ENCODE peak calls at places on chromosomes 11 and 22, in eight cellular contexts. W, F, N, K, P, L, H and O are unnamed samples.

GRCh38 chr22:46614070-46614931 is 5.9 kb upstream of the GRAMD4 start:
- DNase-seq in L (no peak), H (no peak), N (no peak), K (no peak), W (no peak), F (no peak), P (no peak), O (no peak)

GRCh38 chr22:41215409-41215808 is 10.3 kb downstream of the L3MBTL2 start:
- DNase-seq in F (no peak), H (no peak), P (no peak), K (no peak), N (no peak), L (no peak), W (no peak), O (no peak)

GRCh38 chr11:84022221-84022620 is 736.1 kb upstream of the CCDC90B start:
- DNase-seq in N (no peak), H (no peak), W (no peak), K (no peak), F (no peak), L (no peak), P (peak), O (peak)

GRCh38 chr11:60018058-60018457 is 1.1 kb downstream of the OOSP4B start:
- DNase-seq in W (no peak), L (no peak), F (no peak), P (no peak), N (no peak), K (no peak), H (no peak), O (no peak)

GRCh38 chr11:116931206-116931953 is 94.0 kb upstream of the APOA1 start:
- DNase-seq in W (no peak), H (peak), P (no peak), F (peak), N (peak), K (no peak), L (no peak), O (peak)

GRCh38 chr11:96101146-96101545 is 177.2 kb upstream of the MTMR2 start:
- DNase-seq in W (no peak), N (peak), H (no peak), L (no peak), F (no peak), K (no peak), P (no peak), O (no peak)

GRCh38 chr11:9263840-9264380 is 1.2 kb downstream of the DENND5A start:
- DNase-seq in F (peak), P (peak), N (no peak), L (no peak), W (no peak), K (no peak), H (no peak), O (peak)

GRCh38 chr11:9002920-9003572 is 755 bp downstream of the NRIP3 start:
- DNase-seq in L (no peak), W (no peak), K (no peak), F (no peak), H (no peak), P (no peak), N (no peak), O (no peak)

GRCh38 chr11:612201-612960 is 3.4 kb downstream of the IRF7 start:
- DNase-seq in F (peak), P (peak), H (no peak), N (no peak), K (no peak), L (no peak), W (no peak), O (peak)

GRCh38 chr22:30694638-30695350 is at the start of gene OSBP2:
- DNase-seq in H (no peak), P (no peak), K (no peak), W (no peak), N (peak), L (peak), F (no peak), O (no peak)

GRCh38 chr11:17601206-17602075 is 54.4 kb downstream of the OTOG start:
- DNase-seq in N (no peak), K (no peak), L (no peak), H (peak), F (no peak), P (no peak), W (no peak), O (no peak)

GRCh38 chr11:71551711-71552110 is 3.5 kb downstream of the KRTAP5-9 start:
- DNase-seq in L (no peak), W (no peak), F (no peak), N (no peak), H (no peak), K (no peak), P (no peak), O (no peak)

GRCh38 chr11:90250970-90251369 is 28.1 kb upstream of the CHORDC1 start:
- DNase-seq in W (no peak), L (no peak), F (no peak), K (no peak), P (no peak), N (no peak), H (no peak), O (no peak)

GRCh38 chr11:114264381-114264780 is 31.8 kb upstream of the NNMT start:
- DNase-seq in H (no peak), K (no peak), N (no peak), W (no peak), L (no peak), P (no peak), F (no peak), O (no peak)

GRCh38 chr11:115276182-115276581 is 228.0 kb downstream of the CADM1 start:
- DNase-seq in W (no peak), K (no peak), H (no peak), N (no peak), F (no peak), L (no peak), P (no peak), O (no peak)

DNA sequence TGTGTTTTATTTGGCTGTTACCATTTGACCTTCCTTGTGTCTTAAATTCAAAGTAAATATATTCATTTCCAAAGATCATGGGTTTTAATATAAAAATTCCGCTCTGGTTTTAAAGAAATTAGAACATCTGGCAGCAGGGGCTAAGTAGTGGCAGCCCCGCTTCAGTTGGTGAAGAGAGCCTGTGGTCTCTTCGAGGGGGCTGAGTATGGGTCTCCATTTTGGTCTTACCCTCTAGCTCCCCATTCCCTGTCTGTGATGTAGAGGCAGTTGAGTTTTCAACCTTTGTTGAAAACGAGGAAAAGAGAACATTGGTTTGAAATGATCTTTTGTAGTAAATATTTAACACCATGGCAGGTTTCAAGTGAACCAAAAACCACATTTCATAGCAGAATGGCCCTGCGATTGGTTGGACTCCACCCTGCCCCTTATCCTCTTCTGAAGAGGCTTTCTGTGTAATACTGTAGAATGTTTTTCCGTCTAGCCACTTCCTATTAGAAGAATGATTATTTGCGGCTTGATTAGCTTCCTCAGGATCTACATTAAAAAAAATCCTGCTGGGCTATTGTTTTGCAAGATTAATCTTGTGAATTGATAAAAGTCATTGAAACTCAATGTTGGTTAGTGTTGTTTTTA is 17.7 kb downstream of the APLP2 start:
- DNase-seq in L (no peak), H (no peak), N (peak), F (no peak), W (no peak), P (no peak), K (no peak), O (no peak)
- TF ChIP-seq CTCF in L (no peak), H (no peak), N (no peak), F (no peak), W (no peak), P (no peak), K (no peak), O (no peak)

DNA sequence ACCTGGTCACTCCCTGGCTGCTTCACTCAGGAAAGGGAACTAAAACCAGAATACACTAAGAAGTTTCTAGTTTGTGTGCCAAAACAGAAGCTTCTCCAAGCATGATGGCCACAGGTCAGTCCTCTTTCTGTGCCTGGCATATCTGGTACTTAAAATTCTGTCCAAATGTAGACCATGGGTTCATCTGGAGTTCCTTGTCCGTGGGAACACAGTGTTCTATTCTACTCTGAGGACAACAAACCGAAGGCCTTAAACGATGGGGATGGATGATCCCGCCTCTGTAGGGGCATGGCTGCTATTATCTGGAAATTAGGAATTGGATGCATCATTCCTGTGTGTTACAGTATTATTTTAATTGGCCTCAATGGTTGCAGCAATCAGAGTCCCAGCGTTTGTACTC is 6.1 kb upstream of the DLAT start:
- DNase-seq in H (no peak), F (no peak), N (no peak), K (no peak), W (no peak), P (no peak), L (no peak), O (no peak)
- H3K4me3 ChIP-seq in H (no peak), F (no peak), N (no peak), K (no peak), W (no peak), P (no peak), L (no peak), O (no peak)

DNA sequence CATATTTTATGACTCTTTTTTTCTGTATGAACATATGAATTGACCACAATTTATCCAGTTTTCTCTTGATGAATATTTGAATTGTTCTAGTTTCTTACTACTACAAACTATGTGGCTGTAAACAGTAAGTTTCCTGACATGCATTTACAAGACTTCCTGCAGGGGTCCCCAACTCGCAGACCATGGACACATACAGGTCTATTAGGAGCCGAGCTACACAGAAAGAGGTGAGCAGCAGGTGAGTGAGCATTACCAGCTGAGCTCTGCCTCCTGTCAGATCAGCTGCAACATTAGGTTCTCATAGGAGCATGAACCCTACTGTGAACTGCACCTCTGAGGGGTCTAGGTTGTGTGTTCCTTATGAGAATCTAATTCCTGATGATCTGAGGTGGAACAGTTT is 379.4 kb downstream of the DYNC2H1 start:
- DNase-seq in P (no peak), K (no peak), N (no peak), L (no peak), F (no peak), W (no peak), H (no peak), O (no peak)
- TF ChIP-seq CTCF in P (no peak), K (no peak), N (no peak), L (no peak), F (no peak), W (no peak), H (no peak), O (no peak)

DNA sequence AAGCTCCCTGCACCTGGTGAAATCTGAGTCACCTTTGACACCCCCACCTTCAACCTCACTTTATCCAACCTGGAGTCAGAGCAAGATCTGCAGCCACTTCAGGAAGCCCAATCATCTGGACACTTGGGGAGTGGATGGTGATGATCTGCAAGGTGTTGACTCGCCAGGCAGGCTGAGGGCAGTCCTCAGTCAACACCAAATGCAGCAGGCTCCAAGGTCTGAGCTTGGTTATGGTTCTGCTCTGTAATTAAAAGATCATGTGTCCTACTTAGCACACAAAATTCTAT is 446.9 kb downstream of the BRD1 start:
- DNase-seq in N (no peak), F (no peak), W (no peak), P (no peak), L (no peak), H (peak), K (no peak), O (no peak)
- H3K4me3 ChIP-seq in N (no peak), F (no peak), W (no peak), P (no peak), L (no peak), H (no peak), K (no peak), O (no peak)

GRCh38 chr22:36737776-36738175 is 34.2 kb upstream of the CACNG2 start:
- DNase-seq in F (no peak), H (peak), N (no peak), P (no peak), K (no peak), L (peak), W (no peak), O (no peak)

GRCh38 chr22:36739185-36739584 is 35.6 kb upstream of the CACNG2 start:
- DNase-seq in W (no peak), H (no peak), P (no peak), K (no peak), N (no peak), F (no peak), L (no peak), O (no peak)

GRCh38 chr22:36740716-36741115 is 35.2 kb downstream of the IFT27 start:
- DNase-seq in P (no peak), K (no peak), H (no peak), F (no peak), L (no peak), W (no peak), N (no peak), O (no peak)

GRCh38 chr22:36736701-36737320 is 33.3 kb upstream of the CACNG2 start:
- DNase-seq in W (no peak), H (no peak), N (no peak), P (no peak), F (no peak), K (no peak), L (no peak), O (no peak)

GRCh38 chr22:36738416-36739020 is 35.0 kb upstream of the CACNG2 start:
- DNase-seq in F (no peak), K (no peak), H (no peak), N (no peak), P (no peak), W (no peak), L (no peak), O (no peak)
- TF ChIP-seq CTCF in F (no peak), K (no peak), H (no peak), N (no peak), P (no peak), W (no peak), L (no peak), O (no peak)

GRCh38 chr11:123188508-123189165 is 6.4 kb downstream of the CLMP start:
- DNase-seq in W (no peak), K (no peak), H (no peak), N (peak), F (peak), L (no peak), P (peak), O (peak)

GRCh38 chr11:123193742-123194141 is 1.3 kb downstream of the CLMP start:
- DNase-seq in H (no peak), W (no peak), N (no peak), P (peak), K (no peak), L (no peak), F (no peak), O (peak)

GRCh38 chr11:123187670-123188507 is 7.2 kb downstream of the CLMP start:
- DNase-seq in K (no peak), F (no peak), W (no peak), N (peak), H (no peak), L (no peak), P (peak), O (peak)

GRCh38 chr11:123191939-123192338 is 3.1 kb downstream of the CLMP start:
- DNase-seq in W (no peak), H (no peak), L (no peak), K (no peak), N (no peak), F (no peak), P (no peak), O (no peak)

DNA sequence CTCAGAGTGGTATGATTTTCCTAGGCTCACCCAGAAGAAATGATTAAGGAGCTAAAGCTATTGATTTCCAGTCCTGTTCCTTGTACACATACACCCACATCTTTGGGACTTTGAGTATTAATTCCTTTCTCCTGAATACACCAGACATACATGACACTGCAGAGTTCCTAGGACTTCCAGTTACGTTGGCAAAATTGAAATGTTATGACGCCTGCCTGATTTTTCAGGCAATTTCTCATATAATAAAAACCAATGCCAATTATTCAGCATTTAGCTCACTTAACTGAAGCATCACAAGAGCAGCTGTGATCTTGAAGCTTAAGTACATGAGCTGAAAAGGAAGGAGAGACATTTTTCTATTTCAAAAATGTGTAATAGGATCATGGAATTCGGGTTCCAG is 4.5 kb downstream of the CLMP start:
- DNase-seq in W (no peak), F (peak), N (no peak), K (no peak), P (no peak), L (no peak), H (no peak), O (no peak)
- H3K4me3 ChIP-seq in W (no peak), F (no peak), N (no peak), K (no peak), P (peak), L (no peak), H (no peak), O (no peak)

GRCh38 chr22:38074181-38075104 is 9.5 kb downstream of the SLC16A8 start:
- DNase-seq in P (no peak), H (no peak), K (no peak), F (peak), W (no peak), N (peak), L (no peak), O (peak)
- TF ChIP-seq CTCF in P (peak), H (peak), K (peak), F (peak), W (no peak), N (peak), L (peak), O (peak)

GRCh38 chr11:12386309-12386708 is 8.9 kb downstream of the PARVA start:
- DNase-seq in F (no peak), W (no peak), P (no peak), L (no peak), K (no peak), N (no peak), H (no peak), O (no peak)

GRCh38 chr11:12389676-12390075 is 12.3 kb downstream of the PARVA start:
- DNase-seq in N (no peak), H (no peak), P (no peak), K (no peak), F (no peak), L (no peak), W (no peak), O (no peak)

GRCh38 chr11:12388171-12388570 is 10.8 kb downstream of the PARVA start:
- DNase-seq in W (no peak), N (no peak), K (no peak), P (no peak), F (no peak), L (no peak), H (no peak), O (no peak)

GRCh38 chr11:12388939-12389670 is 11.7 kb downstream of the PARVA start:
- DNase-seq in F (no peak), N (no peak), W (no peak), L (no peak), P (no peak), K (no peak), H (no peak), O (no peak)

DNA sequence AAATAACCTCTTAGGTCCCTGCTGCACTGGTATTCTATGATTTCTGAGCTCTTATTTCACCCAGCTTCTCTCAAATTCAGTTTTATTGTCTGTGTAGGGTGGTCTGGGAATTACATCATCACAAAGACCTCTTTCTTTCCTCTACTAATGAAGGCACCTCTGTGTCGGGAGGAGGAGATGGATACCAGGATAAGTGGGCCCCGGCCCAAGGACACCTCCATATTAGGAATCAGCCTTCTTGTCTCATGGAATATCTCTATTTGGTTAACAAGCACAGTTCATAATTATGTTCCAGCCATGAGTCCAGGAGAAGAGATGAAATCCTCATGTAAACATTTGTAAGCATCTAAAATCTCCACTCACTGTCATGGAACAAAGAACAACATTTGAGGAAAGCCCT is 9.4 kb downstream of the PARVA start:
- DNase-seq in K (no peak), H (no peak), N (no peak), L (no peak), W (no peak), P (no peak), F (no peak), O (no peak)
- H3K4me3 ChIP-seq in K (no peak), H (no peak), N (no peak), L (no peak), W (no peak), P (no peak), F (no peak), O (no peak)